ENCODE peak calls at places on chromosomes 2 and 18, in eight cellular contexts. N is neuronal stem cell, J is prostate gland, L is left lung, K is HAP-1, S is MM.1S, H is endodermal cell, T is neural progenitor cell. P is an unnamed sample.
A peak's percentile ranks its signal among the peaks of the same experiment; 100 is the strongest.

GRCh38 chr2:174051741-174052638 is 86.8 kb upstream of the SP3 start:
- DNase-seq in K (no peak), H (peak; percentile 81), J (no peak), S (no peak), L (no peak), T (peak; percentile 46), N (no peak), P (no peak)

GRCh38 chr2:96532641-96533291 is 3.8 kb upstream of the ARID5A start:
- DNase-seq in T (no peak), H (peak; percentile 52), N (no peak), J (no peak), L (no peak), K (no peak), S (no peak), P (no peak)

GRCh38 chr18:62334110-62334509 is 9.0 kb downstream of the TNFRSF11A start:
- DNase-seq in S (no peak), L (no peak), H (no peak), N (no peak), K (no peak), T (no peak), J (no peak), P (no peak)

GRCh38 chr2:637804-638203 is 39.4 kb downstream of the TMEM18 start:
- DNase-seq in N (no peak), J (no peak), S (no peak), L (no peak), T (no peak), K (no peak), H (no peak), P (no peak)

GRCh38 chr2:8328189-8328588 is 353.7 kb upstream of the ID2 start:
- DNase-seq in L (no peak), H (peak; percentile 36), K (no peak), T (no peak), S (no peak), J (no peak), N (no peak), P (no peak)

GRCh38 chr18:49566985-49567384 is 5.1 kb downstream of the LIPG start:
- DNase-seq in K (no peak), N (no peak), T (no peak), L (no peak), S (no peak), H (no peak), J (no peak), P (no peak)

GRCh38 chr2:196336715-196337617 is 165.6 kb upstream of the STK17B start:
- DNase-seq in H (no peak), K (no peak), J (no peak), N (peak; percentile 9), S (peak; percentile 41), L (no peak), T (peak; percentile 37), P (no peak)

GRCh38 chr18:370753-371615 is 103.1 kb upstream of the THOC1 start:
- DNase-seq in L (no peak), K (no peak), T (no peak), H (no peak), N (no peak), J (no peak), S (peak; percentile 30), P (no peak)

GRCh38 chr18:76450912-76451421 is 44.1 kb downstream of the ZNF516 start:
- DNase-seq in J (no peak), H (peak; percentile 70), K (peak; percentile 64), N (peak; percentile 35), S (no peak), T (peak; percentile 60), L (no peak), P (peak; percentile 63)

GRCh38 chr2:18814387-18814786 is 225.0 kb upstream of the NT5C1B start:
- DNase-seq in H (no peak), T (no peak), N (no peak), K (no peak), S (no peak), L (no peak), J (no peak), P (no peak)

GRCh38 chr2:74502720-74503505 is 3.5 kb upstream of the LBX2 start:
- DNase-seq in T (peak; percentile 54), K (no peak), J (no peak), L (peak; percentile 91), N (no peak), S (peak; percentile 58), H (peak; percentile 90), P (peak; percentile 87)

GRCh38 chr2:224723606-224724217 is 7.5 kb upstream of the CCDC195 start:
- DNase-seq in J (no peak), H (no peak), L (no peak), S (no peak), N (no peak), T (no peak), K (no peak), P (no peak)

GRCh38 chr2:160286541-160286940 is 86.5 kb upstream of the ITGB6 start:
- DNase-seq in J (no peak), H (no peak), L (no peak), T (no peak), S (no peak), N (no peak), K (no peak), P (no peak)

GRCh38 chr2:160290590-160290989 is 90.5 kb upstream of the ITGB6 start:
- DNase-seq in H (no peak), J (no peak), K (no peak), S (no peak), L (no peak), T (no peak), N (no peak), P (no peak)

GRCh38 chr2:160289803-160290202 is 89.7 kb upstream of the ITGB6 start:
- DNase-seq in J (no peak), K (no peak), H (no peak), T (no peak), L (no peak), S (no peak), N (no peak), P (no peak)

GRCh38 chr2:160288324-160288723 is 88.3 kb upstream of the ITGB6 start:
- DNase-seq in T (no peak), S (no peak), J (no peak), K (no peak), N (no peak), L (no peak), H (no peak), P (no peak)

GRCh38 chr2:160287476-160287875 is 87.4 kb upstream of the ITGB6 start:
- DNase-seq in L (no peak), K (no peak), T (no peak), H (no peak), J (no peak), N (no peak), S (no peak), P (no peak)
- H3K36me3 ChIP-seq in L (no peaks in the 10 kb centered on the region), K (peaks cover 15% of the 10 kb centered on the region), T (no peaks in the 10 kb centered on the region), H (peaks cover 69% of the 10 kb centered on the region), J (no peaks in the 10 kb centered on the region), N (peaks cover 2% of the 10 kb centered on the region), S (no peaks in the 10 kb centered on the region), P (peaks cover 46% of the 10 kb centered on the region)

GRCh38 chr18:59353079-59353680 is 5.9 kb downstream of the LMAN1 start:
- DNase-seq in H (no peak), L (no peak), T (no peak), J (no peak), K (no peak), N (no peak), S (no peak), P (no peak)

GRCh38 chr18:59357928-59358327 is 1.1 kb downstream of the LMAN1 start:
- DNase-seq in K (no peak), S (peak; percentile 72), L (no peak), H (no peak), N (no peak), J (peak; percentile 12), T (peak; percentile 13), P (no peak)

GRCh38 chr18:59354731-59355130 is 4.3 kb downstream of the LMAN1 start:
- DNase-seq in S (no peak), J (no peak), N (no peak), T (no peak), L (no peak), H (no peak), K (no peak), P (no peak)

GRCh38 chr18:59352250-59352855 is 6.7 kb downstream of the LMAN1 start:
- DNase-seq in T (no peak), J (no peak), L (no peak), H (no peak), K (no peak), N (no peak), S (no peak), P (no peak)
- H3K27me3 ChIP-seq in T (no peaks in the 10 kb centered on the region), J (no peaks in the 10 kb centered on the region), L (no peaks in the 10 kb centered on the region), H (no peaks in the 10 kb centered on the region), K (no peaks in the 10 kb centered on the region), N (no peaks in the 10 kb centered on the region), S (no peaks in the 10 kb centered on the region), P (no peaks in the 10 kb centered on the region)

GRCh38 chr2:33292981-33293586 is 183.4 kb upstream of the RASGRP3 start:
- DNase-seq in K (no peak), S (peak; percentile 67), J (no peak), L (no peak), T (no peak), N (no peak), H (no peak), P (no peak)

GRCh38 chr2:33287611-33288010 is 188.8 kb upstream of the RASGRP3 start:
- DNase-seq in K (no peak), S (no peak), N (no peak), H (no peak), T (no peak), L (no peak), J (no peak), P (no peak)

GRCh38 chr2:33292063-33292462 is 184.4 kb upstream of the RASGRP3 start:
- DNase-seq in K (no peak), J (no peak), N (no peak), L (no peak), H (no peak), T (no peak), S (no peak), P (no peak)

GRCh38 chr2:33289961-33290360 is 186.5 kb upstream of the RASGRP3 start:
- DNase-seq in N (no peak), L (no peak), T (no peak), K (no peak), H (no peak), J (no peak), S (no peak), P (no peak)

DNA sequence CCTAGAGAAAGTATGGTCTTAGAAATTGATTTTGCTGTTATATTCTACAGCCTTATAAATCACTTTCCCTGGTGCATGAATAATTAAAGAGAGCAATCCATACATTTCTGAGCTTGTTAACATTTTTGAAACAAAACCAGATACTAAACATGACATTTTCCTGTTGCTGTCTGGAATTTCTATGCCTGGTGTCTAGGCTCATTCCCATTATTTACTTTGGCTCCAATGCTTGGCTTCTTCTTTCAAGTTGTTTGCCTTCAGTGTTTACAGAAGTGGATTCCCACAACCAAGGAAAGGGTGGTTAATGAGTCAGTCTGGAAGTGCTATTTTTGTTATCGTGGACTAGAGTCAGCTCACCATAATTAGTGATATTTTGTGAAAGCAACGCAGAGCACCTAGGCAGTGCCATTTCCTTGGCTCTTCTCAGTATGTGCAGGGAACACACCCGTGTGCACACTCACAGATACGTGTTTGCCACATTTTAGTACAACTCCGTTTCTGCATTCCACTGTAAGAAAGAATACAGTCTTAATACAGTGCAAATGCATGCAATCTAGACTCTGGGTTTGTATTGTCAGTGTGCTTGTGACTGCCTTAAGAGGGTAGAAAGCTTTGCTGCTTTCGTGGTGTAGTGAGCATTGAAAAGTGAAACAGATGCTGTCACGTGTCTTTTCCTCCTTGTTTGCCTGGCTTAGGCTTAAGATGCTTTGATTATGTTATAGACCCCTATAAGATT is 185.0 kb upstream of the RASGRP3 start:
- DNase-seq in J (peak; percentile 11), T (no peak), L (no peak), S (no peak), K (no peak), N (no peak), H (no peak), P (no peak)
- H3K4me3 ChIP-seq in J (no peak overlapping the region), T (no peak overlapping the region), L (no peak overlapping the region), S (no peak overlapping the region), K (no peak overlapping the region), N (no peak overlapping the region), H (no peak overlapping the region), P (peak overlapping the region; percentile 28)

GRCh38 chr2:206054952-206055351 is 31.0 kb downstream of the INO80D start:
- DNase-seq in L (no peak), H (no peak), K (no peak), T (no peak), J (no peak), S (no peak), N (no peak), P (no peak)
- H3K36me3 ChIP-seq in L (no peaks in the 10 kb centered on the region), H (peaks cover 76% of the 10 kb centered on the region), K (peaks cover 10% of the 10 kb centered on the region), T (no peaks in the 10 kb centered on the region), J (no peaks in the 10 kb centered on the region), S (peaks cover 3% of the 10 kb centered on the region), N (peaks cover 7% of the 10 kb centered on the region), P (peaks cover 46% of the 10 kb centered on the region)

P was measured in left ventricle myocardium inferior.